ENCODE peak calls at places on chromosomes 16 and 17, in five cellular contexts. Z is pancreas, E is neural progenitor cell, V is A673, Y is colonic mucosa. R is an unnamed sample.

GRCh38 chr17:39167492-39167891 is 1.5 kb upstream of the ARL5C start:
- DNase-seq in Y (no peak), V (no peak), E (no peak), Z (no peak), R (no peak)

GRCh38 chr17:16488572-16488997 is 3.4 kb downstream of the LRRC75A start:
- DNase-seq in V (no peak), Z (peak; percentile 53), E (no peak), Y (peak; percentile 48), R (no peak)

GRCh38 chr17:78852709-78853111 is 12.1 kb upstream of the USP36 start:
- DNase-seq in E (no peak), V (no peak), Z (no peak), Y (no peak), R (no peak)

GRCh38 chr17:59503489-59503888 is 61.9 kb upstream of the DHX40 start:
- DNase-seq in Y (no peak), Z (no peak), E (no peak), V (no peak), R (no peak)

GRCh38 chr17:65287040-65287439 is 149.9 kb downstream of the RGS9 start:
- DNase-seq in E (no peak), Z (no peak), V (no peak), Y (no peak), R (no peak)

GRCh38 chr17:14321476-14321949 is 20.6 kb downstream of the HS3ST3B1 start:
- DNase-seq in Z (no peak), E (no peak), Y (no peak), V (no peak), R (no peak)

GRCh38 chr17:2436516-2436915 is 35.7 kb upstream of the MNT start:
- DNase-seq in V (no peak), Z (peak; percentile 43), Y (no peak), E (no peak), R (no peak)

GRCh38 chr17:63675607-63676539 is 24.1 kb downstream of the LIMD2 start:
- DNase-seq in Y (peak; percentile 93), E (no peak), V (peak; percentile 90), Z (peak; percentile 89), R (peak; percentile 84)

GRCh38 chr17:58641937-58642336 is 49.9 kb downstream of the TEX14 start:
- DNase-seq in V (peak; percentile 73), E (no peak), Z (no peak), Y (no peak), R (no peak)

GRCh38 chr17:5642752-5643151 is 58.4 kb upstream of the NLRP1 start:
- DNase-seq in Z (no peak), V (no peak), E (no peak), Y (no peak), R (no peak)

GRCh38 chr17:71392715-71393567 is 727.9 kb upstream of the SOX9 start:
- DNase-seq in V (no peak), E (no peak), Z (no peak), Y (no peak), R (no peak)

GRCh38 chr17:47192549-47192948 is 3.5 kb upstream of the CDC27 start:
- DNase-seq in E (no peak), V (no peak), Y (no peak), Z (no peak), R (no peak)

DNA sequence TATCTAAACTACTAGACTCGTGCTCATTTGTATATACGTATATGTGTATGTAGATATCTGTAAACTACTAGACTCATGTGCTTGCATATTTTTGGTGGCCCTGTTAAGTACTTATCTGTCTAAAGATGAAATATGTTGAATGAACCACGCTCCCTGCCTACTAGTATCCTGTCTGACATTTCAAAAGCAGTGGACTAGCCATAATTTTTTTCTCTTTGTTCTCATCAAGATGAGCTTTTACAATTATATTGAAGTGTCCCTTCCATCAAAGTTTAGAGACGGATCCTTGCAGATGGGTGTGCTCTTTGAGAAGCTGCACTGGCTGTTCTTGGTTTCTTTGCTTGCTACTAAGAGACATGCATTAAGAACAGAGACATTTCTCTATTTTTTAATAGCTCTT is 3.2 kb downstream of the CNTNAP4 start:
- DNase-seq in Z (no peak), E (no peak), Y (no peak), V (no peak), R (no peak)
- H3K4me3 ChIP-seq in Z (no peak overlapping the region), E (no peak overlapping the region), Y (no peak overlapping the region), V (no peak overlapping the region), R (no peak overlapping the region)

DNA sequence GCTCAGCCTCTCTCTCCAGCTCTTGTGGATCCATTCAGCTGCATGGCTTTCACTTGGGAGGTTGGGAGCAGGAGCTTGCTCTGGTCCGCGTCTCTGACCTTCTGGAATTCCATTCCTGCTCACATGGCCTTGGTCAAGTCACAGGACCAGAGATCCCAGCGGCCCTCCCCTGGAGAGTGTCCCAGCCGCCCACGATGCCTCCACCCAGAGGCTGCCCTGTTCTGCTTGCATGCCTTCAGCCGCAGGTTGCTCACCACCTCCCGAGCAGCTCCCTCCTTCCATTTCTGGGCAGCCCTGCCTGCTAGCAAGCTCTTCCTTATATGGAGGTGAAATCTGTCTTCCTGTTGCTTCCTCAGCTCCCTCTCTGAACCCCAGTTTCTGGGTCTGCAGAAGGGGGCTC is 32.6 kb downstream of the RAI1 start:
- DNase-seq in Z (peak; percentile 51), E (no peak), V (no peak), Y (no peak), R (peak; percentile 84)
- H3K27me3 ChIP-seq in Z (no peaks in the 10 kb centered on the region), E (peaks cover 37% of the 10 kb centered on the region), V (no peaks in the 10 kb centered on the region), Y (no peaks in the 10 kb centered on the region), R (no peaks in the 10 kb centered on the region)

GRCh38 chr16:56277040-56277439 is 85.8 kb downstream of the GNAO1 start:
- DNase-seq in E (peak; percentile 70), V (no peak), Z (no peak), Y (no peak), R (no peak)
- TF ChIP-seq CTCF in E (peak; percentile 63), V (peak; percentile 35), Z (no peak), Y (no peak), R (no peak)

GRCh38 chr17:54971147-54971546 is 2.6 kb downstream of the STXBP4 start:
- DNase-seq in Y (no peak), Z (no peak), V (no peak), E (no peak), R (no peak)

GRCh38 chr17:54977744-54978143 is 9.2 kb downstream of the STXBP4 start:
- DNase-seq in V (no peak), Y (no peak), E (no peak), Z (no peak), R (no peak)

GRCh38 chr17:54976316-54976715 is 7.8 kb downstream of the STXBP4 start:
- DNase-seq in Z (no peak), E (no peak), V (no peak), Y (no peak), R (no peak)

GRCh38 chr17:54972406-54973138 is 4.0 kb downstream of the STXBP4 start:
- DNase-seq in V (no peak), Z (no peak), Y (no peak), E (no peak), R (no peak)

DNA sequence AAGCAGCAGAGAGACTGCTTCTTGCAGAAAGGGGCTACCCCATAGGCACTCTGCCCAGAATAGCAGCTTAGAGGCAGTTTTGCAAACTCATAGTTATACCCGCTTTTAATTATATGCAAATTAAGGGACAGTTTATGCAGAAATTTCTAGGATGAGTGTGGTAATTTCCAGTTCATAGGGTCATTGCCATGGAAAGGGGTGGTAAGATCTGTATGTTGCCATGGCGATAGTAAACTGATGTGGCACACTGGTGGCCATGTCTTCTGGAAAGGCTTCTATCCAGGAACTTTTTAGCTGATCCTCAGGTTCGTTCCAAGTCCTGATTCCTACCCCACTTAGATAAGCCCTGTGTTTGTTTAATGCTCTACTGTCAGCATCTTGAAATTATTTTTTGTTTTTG is 6.2 kb downstream of the STXBP4 start:
- DNase-seq in V (no peak), Y (no peak), Z (no peak), E (no peak), R (no peak)
- H3K4me3 ChIP-seq in V (no peak overlapping the region), Y (no peak overlapping the region), Z (no peak overlapping the region), E (no peak overlapping the region), R (no peak overlapping the region)

DNA sequence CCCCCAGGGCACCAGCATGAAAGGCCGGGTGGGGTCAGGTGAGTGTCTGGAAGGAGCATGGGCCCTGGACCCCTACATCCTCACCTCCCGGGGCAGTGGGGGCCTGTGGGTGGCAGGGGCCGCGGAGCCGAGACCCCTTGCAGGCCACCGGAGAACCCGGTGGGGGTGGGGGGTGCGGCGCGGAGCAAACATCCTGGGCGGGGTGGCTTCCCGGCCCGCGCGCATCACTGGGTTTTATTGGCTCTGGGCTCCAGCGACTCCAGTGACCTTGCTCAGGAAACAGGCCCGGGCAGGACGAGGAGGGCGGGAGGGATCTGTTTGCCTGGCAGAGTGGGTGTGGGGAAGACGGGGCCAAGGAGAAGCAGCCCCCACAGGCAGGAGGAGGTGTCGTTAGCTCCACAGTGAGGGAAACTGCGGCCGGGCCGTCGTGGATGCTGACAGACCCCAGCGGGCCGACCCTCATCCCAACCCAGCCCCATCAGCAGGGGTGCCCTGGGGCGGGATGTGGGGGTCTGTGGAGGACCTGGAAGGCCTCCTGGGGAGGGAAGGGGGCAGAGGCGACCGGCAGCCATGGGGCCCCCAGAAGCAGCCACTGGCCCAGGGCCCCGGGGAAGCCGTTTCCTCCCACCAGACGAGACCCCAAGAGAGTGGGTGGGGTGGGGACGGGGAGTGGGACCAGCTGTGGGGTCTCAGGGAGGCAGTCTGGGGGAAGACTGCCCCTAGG is 10.6 kb downstream of the SSTR5 start:
- DNase-seq in Z (no peak), V (no peak), E (no peak), Y (no peak), R (no peak)
- H3K27me3 ChIP-seq in Z (peaks cover 21% of the 10 kb centered on the region), V (peaks cover 5% of the 10 kb centered on the region), E (no peaks in the 10 kb centered on the region), Y (peaks cover 16% of the 10 kb centered on the region), R (peaks cover 5% of the 10 kb centered on the region)

GRCh38 chr17:27560668-27561067 is 70.3 kb upstream of the LGALS9 start:
- DNase-seq in V (peak; percentile 36), E (no peak), Y (peak; percentile 75), Z (peak; percentile 85), R (no peak)

GRCh38 chr17:27565874-27566672 is 64.9 kb upstream of the LGALS9 start:
- DNase-seq in V (no peak), Z (no peak), Y (no peak), E (no peak), R (no peak)

GRCh38 chr17:27562777-27563455 is 68.1 kb upstream of the LGALS9 start:
- DNase-seq in V (no peak), E (no peak), Y (no peak), Z (no peak), R (no peak)

GRCh38 chr17:27564463-27564862 is 66.5 kb upstream of the LGALS9 start:
- DNase-seq in Y (no peak), Z (no peak), E (no peak), V (no peak), R (no peak)

GRCh38 chr17:27563532-27563931 is 67.5 kb upstream of the LGALS9 start:
- DNase-seq in V (no peak), Z (no peak), Y (no peak), E (no peak), R (no peak)
- TF ChIP-seq CTCF in V (no peak), Z (no peak), Y (no peak), E (no peak), R (no peak)

R was measured in left lung.